ENCODE peak calls at places on chromosomes 4 and X, in six cellular contexts. K is pulmonary artery endothelial cell; N is CD8-positive, alpha-beta memory T cell; R is Karpas-422; O is right cardiac atrium; I is CD4-positive, alpha-beta T cell. S is an unnamed sample.

GRCh38 chrX:138519296-138519695 is 192.2 kb downstream of the FGF13 start:
- DNase-seq in K (no peak), N (no peak), R (no peak), O (no peak), I (no peak), S (peak)

GRCh38 chr4:90184560-90184959 is 57.4 kb downstream of the CCSER1 start:
- DNase-seq in K (no peak), N (no peak), R (peak), O (no peak), I (no peak), S (no peak)

GRCh38 chrX:2383735-2384134 is 117.0 kb downstream of the DHRSX start:
- DNase-seq in K (no peak), N (no peak), R (no peak), O (no peak), I (no peak), S (no peak)

GRCh38 chrX:2442694-2443093 is 58.1 kb downstream of the DHRSX start:
- DNase-seq in K (no peak), N (no peak), R (no peak), O (no peak), I (no peak), S (no peak)

GRCh38 chrX:32673193-32673592 is 538.2 kb downstream of the DMD start:
- DNase-seq in K (no peak), N (no peak), R (peak), O (no peak), I (no peak), S (peak)

GRCh38 chr4:75985116-75985515 is 5.6 kb downstream of the SDAD1 start:
- DNase-seq in K (no peak), N (no peak), R (no peak), O (no peak), I (no peak), S (no peak)

GRCh38 chr4:101331017-101331416 is 16.3 kb downstream of the PPP3CA start:
- DNase-seq in K (no peak), N (no peak), R (no peak), O (no peak), I (no peak), S (no peak)

GRCh38 chr4:3709846-3710441 is 56.2 kb upstream of the ADRA2C start:
- DNase-seq in K (no peak), N (no peak), R (no peak), O (peak), I (no peak), S (no peak)

GRCh38 chr4:172666711-172667368 is 501.8 kb upstream of the GALNT7 start:
- DNase-seq in K (no peak), N (no peak), R (no peak), O (no peak), I (no peak), S (peak)

S was measured in A673.